ENCODE peak calls at places on chromosomes 5 and 9, in five cellular contexts. R is endothelial cell, D is omental fat pad, Y is WERI-Rb-1, I is nephron progenitor cell. H is an unnamed sample.

GRCh38 chr9:37761511-37761910 is 7.9 kb downstream of the TRMT10B start:
- DNase-seq in R (no peak), D (no peak), Y (no peak), I (no peak), H (no peak)

GRCh38 chr5:146229222-146229621 is 25.8 kb downstream of the RBM27 start:
- DNase-seq in R (no peak), D (no peak), Y (no peak), I (no peak), H (no peak)

GRCh38 chr5:28397502-28397941 is 1359.1 kb upstream of the CDH9 start:
- DNase-seq in R (no peak), D (no peak), Y (no peak), I (no peak), H (no peak)

GRCh38 chr5:172887735-172888134 is 53.7 kb downstream of the ERGIC1 start:
- DNase-seq in R (peak), D (no peak), Y (no peak), I (peak), H (no peak)

GRCh38 chr5:54754878-54755277 is 230.5 kb downstream of the ESM1 start:
- DNase-seq in R (no peak), D (no peak), Y (no peak), I (no peak), H (no peak)

GRCh38 chr9:93577045-93577939 is 908 bp downstream of the PHF2 start:
- DNase-seq in R (peak), D (no peak), Y (no peak), I (peak), H (peak)

GRCh38 chr5:179963375-179963774 is 55.7 kb upstream of the TBC1D9B start:
- DNase-seq in R (no peak), D (no peak), Y (no peak), I (no peak), H (no peak)

GRCh38 chr9:37255187-37255586 is 134.8 kb downstream of the ZCCHC7 start:
- DNase-seq in R (no peak), D (no peak), Y (no peak), I (no peak), H (no peak)

GRCh38 chr5:74521401-74521800 is 119.1 kb downstream of the ENC1 start:
- DNase-seq in R (no peak), D (no peak), Y (no peak), I (no peak), H (no peak)

GRCh38 chr9:93124793-93125192 is 9.3 kb downstream of the NINJ1 start:
- DNase-seq in R (no peak), D (peak), Y (peak), I (no peak), H (peak)

GRCh38 chr5:59001154-59001553 is 418.3 kb downstream of the RAB3C start:
- DNase-seq in R (no peak), D (no peak), Y (no peak), I (no peak), H (no peak)

GRCh38 chr9:99353408-99353807 is 131.3 kb downstream of the SEC61B start:
- DNase-seq in R (no peak), D (no peak), Y (no peak), I (no peak), H (no peak)

GRCh38 chr5:179212870-179213269 is 132.4 kb downstream of the ADAMTS2 start:
- DNase-seq in R (no peak), D (no peak), Y (peak), I (no peak), H (no peak)

GRCh38 chr5:97618721-97619120 is 435.7 kb upstream of the RIOK2 start:
- DNase-seq in R (no peak), D (no peak), Y (no peak), I (no peak), H (no peak)

GRCh38 chr5:158819095-158819494 is 280.6 kb downstream of the EBF1 start:
- DNase-seq in R (no peak), D (no peak), Y (no peak), I (no peak), H (no peak)

GRCh38 chr5:133420440-133421301 is 191.7 kb downstream of the FSTL4 start:
- DNase-seq in R (no peak), D (no peak), Y (no peak), I (no peak), H (no peak)

GRCh38 chr9:19409406-19410194 is 791 bp downstream of the ACER2 start:
- DNase-seq in R (peak), D (peak), Y (peak), I (peak), H (no peak)

GRCh38 chr5:172881691-172882370 is 47.8 kb downstream of the ERGIC1 start:
- DNase-seq in R (no peak), D (no peak), Y (no peak), I (no peak), H (no peak)

GRCh38 chr5:62974623-62975022 is 396.0 kb downstream of the LRRC70 start:
- DNase-seq in R (no peak), D (no peak), Y (no peak), I (no peak), H (no peak)

GRCh38 chr5:116524505-116524904 is 50.1 kb downstream of the SEMA6A start:
- DNase-seq in R (no peak), D (no peak), Y (no peak), I (no peak), H (no peak)

GRCh38 chr5:60801406-60802090 is 42.5 kb downstream of the ELOVL7 start:
- DNase-seq in R (no peak), D (no peak), Y (no peak), I (no peak), H (no peak)

GRCh38 chr9:35618854-35619799 is 914 bp upstream of the CD72 start:
- DNase-seq in R (no peak), D (no peak), Y (no peak), I (no peak), H (peak)

GRCh38 chr5:75006821-75007536 is 45.4 kb downstream of the GCNT4 start:
- DNase-seq in R (no peak), D (no peak), Y (no peak), I (no peak), H (no peak)

GRCh38 chr5:96312383-96312782 is 120.7 kb downstream of the PCSK1 start:
- DNase-seq in R (no peak), D (no peak), Y (no peak), I (no peak), H (no peak)

GRCh38 chr5:56725709-56726108 is 89.6 kb upstream of the MAP3K1 start:
- DNase-seq in R (no peak), D (no peak), Y (no peak), I (no peak), H (no peak)

GRCh38 chr9:71446499-71447411 is 321.6 kb downstream of the CEMIP2 start:
- DNase-seq in R (peak), D (no peak), Y (peak), I (peak), H (no peak)

GRCh38 chr9:80951675-80952074 is 737.7 kb downstream of the TLE1 start:
- DNase-seq in R (no peak), D (no peak), Y (no peak), I (no peak), H (no peak)

GRCh38 chr5:80408475-80408875 is 611 bp downstream of the ZFYVE16 start:
- DNase-seq in R (peak), D (no peak), Y (peak), I (peak), H (no peak)

GRCh38 chr9:125807065-125807464 is 59.9 kb downstream of the PBX3 start:
- DNase-seq in R (no peak), D (no peak), Y (no peak), I (no peak), H (no peak)

GRCh38 chr5:137190031-137190430 is 309.1 kb downstream of the SPOCK1 start:
- DNase-seq in R (no peak), D (no peak), Y (no peak), I (no peak), H (no peak)

GRCh38 chr9:105912868-105913516 is 218.7 kb downstream of the TMEM38B start:
- DNase-seq in R (no peak), D (no peak), Y (no peak), I (no peak), H (no peak)

GRCh38 chr9:80285325-80285724 is 713.6 kb downstream of the TLE4 start:
- DNase-seq in R (no peak), D (no peak), Y (peak), I (no peak), H (no peak)

GRCh38 chr9:29214162-29214520 is 1640.9 kb upstream of the C9orf72 start:
- DNase-seq in R (peak), D (no peak), Y (peak), I (peak), H (no peak)

GRCh38 chr5:134649163-134649916 is 755 bp downstream of the SEC24A start:
- DNase-seq in R (no peak), D (peak), Y (no peak), I (no peak), H (peak)

GRCh38 chr9:91386765-91387164 is 25.0 kb upstream of the AUH start:
- DNase-seq in R (no peak), D (no peak), Y (no peak), I (no peak), H (no peak)

GRCh38 chr5:160439205-160439600 is 17.5 kb downstream of the PTTG1 start:
- DNase-seq in R (peak), D (peak), Y (peak), I (peak), H (no peak)

DNA sequence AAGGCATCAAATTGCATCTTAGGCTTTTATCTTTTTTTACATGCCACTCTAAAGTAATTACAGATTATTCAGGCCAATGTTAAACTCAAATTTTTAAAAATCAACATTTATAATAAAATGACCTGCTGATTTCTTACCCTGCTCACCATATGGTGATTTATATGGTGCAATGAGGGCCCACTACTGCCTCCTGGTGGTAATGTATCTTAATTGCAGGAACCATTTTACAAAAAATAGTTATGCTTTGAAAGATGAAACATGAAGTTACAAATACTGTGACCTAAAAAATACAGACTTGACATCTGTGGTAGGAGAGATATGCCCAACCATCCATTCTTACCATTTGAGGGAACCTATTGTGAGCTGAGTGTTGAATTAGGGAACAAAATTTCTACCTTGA is 292.6 kb upstream of the TAS2R1 start:
- DNase-seq in R (no peak), D (no peak), Y (no peak), I (no peak), H (no peak)
- TF ChIP-seq CTCF in R (peak), D (no peak), Y (no peak), I (peak), H (peak)

GRCh38 chr5:124633209-124633608 is 113.2 kb downstream of the ZNF608 start:
- DNase-seq in R (no peak), D (no peak), Y (no peak), I (no peak), H (no peak)

GRCh38 chr5:124631874-124632550 is 114.4 kb downstream of the ZNF608 start:
- DNase-seq in R (no peak), D (no peak), Y (no peak), I (no peak), H (no peak)

GRCh38 chr5:124628251-124628650 is 118.2 kb downstream of the ZNF608 start:
- DNase-seq in R (no peak), D (no peak), Y (no peak), I (no peak), H (no peak)

GRCh38 chr5:124628721-124629596 is 117.5 kb downstream of the ZNF608 start:
- DNase-seq in R (no peak), D (no peak), Y (no peak), I (peak), H (peak)

DNA sequence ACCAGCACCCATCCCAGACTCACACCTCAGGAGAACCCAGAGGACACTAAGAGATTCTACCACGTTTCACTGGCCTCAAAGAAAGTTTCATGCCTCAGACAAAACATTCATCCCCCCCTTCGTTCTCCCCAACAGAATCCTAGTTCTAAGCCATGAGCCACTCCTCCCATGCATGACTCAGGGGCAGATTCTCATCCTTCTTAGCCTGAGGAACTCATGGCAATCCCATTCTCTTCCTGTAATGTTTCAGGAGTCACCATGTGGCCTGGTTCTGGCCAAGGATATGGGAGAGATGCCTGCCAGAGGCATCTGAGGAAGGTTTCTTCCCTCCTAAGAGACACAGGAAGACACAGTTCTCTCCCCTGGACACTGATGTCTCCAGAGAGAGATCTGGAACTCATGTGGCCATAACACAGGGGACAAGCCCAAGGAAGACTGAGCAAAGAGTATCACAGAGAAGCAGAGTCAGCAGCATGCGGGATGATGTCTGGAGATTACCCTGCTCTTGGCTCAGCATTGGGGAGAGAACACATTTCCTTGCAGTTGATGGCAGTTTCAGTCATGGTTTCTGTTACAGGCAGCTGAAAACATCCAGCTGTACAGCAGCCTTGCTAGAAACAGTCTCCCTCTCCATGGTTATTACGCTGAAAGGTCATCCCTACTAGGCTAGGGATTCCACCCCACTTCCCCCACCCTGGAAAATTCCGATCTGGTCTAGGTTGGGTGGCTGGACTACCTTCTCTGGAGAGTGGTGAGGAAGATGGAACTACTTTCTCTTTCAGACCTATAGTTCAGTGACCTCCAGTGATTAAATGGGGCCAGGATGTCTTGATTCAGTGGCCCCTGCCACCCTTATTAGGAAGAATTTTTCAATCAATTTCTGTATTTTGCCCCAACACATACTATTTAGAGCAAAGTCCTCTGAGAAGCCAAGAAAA is 115.4 kb downstream of the ZNF608 start:
- DNase-seq in R (no peak), D (no peak), Y (no peak), I (no peak), H (no peak)
- TF ChIP-seq CTCF in R (no peak), D (no peak), Y (no peak), I (no peak), H (no peak)

DNA sequence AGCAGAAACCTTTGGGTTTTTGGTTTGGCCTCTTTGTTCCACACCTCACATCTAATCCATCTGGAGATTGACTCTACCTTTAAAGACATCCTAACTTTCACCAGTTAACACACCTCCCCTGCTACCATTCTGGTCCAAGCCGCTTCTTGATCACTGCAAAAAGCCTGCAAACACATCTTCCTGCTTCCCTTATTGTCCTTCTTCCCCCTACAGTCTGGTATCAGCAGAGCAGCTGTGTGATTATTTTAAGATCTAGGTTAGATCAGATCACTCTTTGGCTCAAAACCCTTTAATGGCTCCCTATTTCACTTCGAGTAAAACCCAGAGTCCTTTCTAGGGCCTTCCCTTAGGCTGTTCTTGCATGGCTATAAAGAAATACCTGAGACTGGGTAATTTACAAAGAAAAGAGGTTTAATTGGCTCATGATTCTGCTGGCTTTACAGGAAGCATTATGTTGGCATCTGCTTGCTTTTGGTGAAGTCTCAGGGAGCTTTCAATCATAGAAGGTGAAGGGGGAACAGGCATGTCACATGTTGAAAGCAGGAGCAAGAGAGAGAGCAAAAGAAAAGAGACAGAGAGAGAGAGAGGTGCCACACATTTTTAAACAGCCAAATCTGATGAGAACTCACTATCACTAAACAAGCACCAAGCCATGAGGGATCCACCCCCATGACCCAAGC is 1.5 kb upstream of the TEX10 start:
- DNase-seq in R (no peak), D (no peak), Y (no peak), I (no peak), H (no peak)
- TF ChIP-seq CTCF in R (no peak), D (no peak), Y (no peak), I (no peak), H (no peak)

GRCh38 chr9:107158321-107158720 is 124.8 kb upstream of the RAD23B start:
- DNase-seq in R (peak), D (no peak), Y (peak), I (peak), H (no peak)
- TF ChIP-seq CTCF in R (peak), D (no peak), Y (peak), I (peak), H (peak)

GRCh38 chr9:110143969-110144545 is 63.9 kb downstream of the C9orf152 start:
- DNase-seq in R (no peak), D (no peak), Y (no peak), I (no peak), H (no peak)

GRCh38 chr9:110142868-110143866 is 64.8 kb downstream of the C9orf152 start:
- DNase-seq in R (no peak), D (no peak), Y (peak), I (no peak), H (no peak)

GRCh38 chr9:110141118-110141797 is 66.7 kb downstream of the C9orf152 start:
- DNase-seq in R (no peak), D (peak), Y (no peak), I (no peak), H (no peak)

GRCh38 chr9:110142253-110142652 is 65.7 kb downstream of the C9orf152 start:
- DNase-seq in R (no peak), D (no peak), Y (no peak), I (no peak), H (no peak)

DNA sequence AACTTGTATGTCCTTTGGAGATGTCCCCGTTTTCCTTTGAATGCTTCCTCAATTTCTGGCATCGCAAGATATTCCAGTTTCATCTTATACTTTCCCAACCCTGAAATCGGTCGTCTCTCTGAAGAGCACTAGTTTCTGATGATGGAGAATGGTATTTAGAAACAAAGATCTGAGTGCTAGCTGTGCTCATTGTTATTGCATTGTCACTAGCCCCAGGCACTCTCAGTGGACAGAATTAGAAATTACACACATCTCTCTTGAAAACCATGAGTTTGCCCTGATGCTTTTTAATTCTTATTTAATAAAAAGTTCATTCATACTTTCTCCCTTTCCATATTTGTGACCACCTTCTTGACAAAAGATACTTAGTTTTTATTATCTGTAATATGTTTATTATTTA is 67.7 kb downstream of the C9orf152 start:
- DNase-seq in R (no peak), D (no peak), Y (no peak), I (no peak), H (no peak)
- TF ChIP-seq CTCF in R (no peak), D (no peak), Y (peak), I (no peak), H (peak)

GRCh38 chr5:139686356-139686918 is 38.3 kb downstream of the CXXC5 start:
- DNase-seq in R (no peak), D (no peak), Y (no peak), I (no peak), H (no peak)

GRCh38 chr5:139685886-139686285 is 37.7 kb downstream of the CXXC5 start:
- DNase-seq in R (no peak), D (no peak), Y (no peak), I (no peak), H (no peak)

GRCh38 chr5:139683295-139684271 is 35.4 kb downstream of the CXXC5 start:
- DNase-seq in R (no peak), D (no peak), Y (no peak), I (no peak), H (no peak)

GRCh38 chr5:139684350-139684880 is 36.3 kb downstream of the CXXC5 start:
- DNase-seq in R (no peak), D (no peak), Y (no peak), I (no peak), H (no peak)

DNA sequence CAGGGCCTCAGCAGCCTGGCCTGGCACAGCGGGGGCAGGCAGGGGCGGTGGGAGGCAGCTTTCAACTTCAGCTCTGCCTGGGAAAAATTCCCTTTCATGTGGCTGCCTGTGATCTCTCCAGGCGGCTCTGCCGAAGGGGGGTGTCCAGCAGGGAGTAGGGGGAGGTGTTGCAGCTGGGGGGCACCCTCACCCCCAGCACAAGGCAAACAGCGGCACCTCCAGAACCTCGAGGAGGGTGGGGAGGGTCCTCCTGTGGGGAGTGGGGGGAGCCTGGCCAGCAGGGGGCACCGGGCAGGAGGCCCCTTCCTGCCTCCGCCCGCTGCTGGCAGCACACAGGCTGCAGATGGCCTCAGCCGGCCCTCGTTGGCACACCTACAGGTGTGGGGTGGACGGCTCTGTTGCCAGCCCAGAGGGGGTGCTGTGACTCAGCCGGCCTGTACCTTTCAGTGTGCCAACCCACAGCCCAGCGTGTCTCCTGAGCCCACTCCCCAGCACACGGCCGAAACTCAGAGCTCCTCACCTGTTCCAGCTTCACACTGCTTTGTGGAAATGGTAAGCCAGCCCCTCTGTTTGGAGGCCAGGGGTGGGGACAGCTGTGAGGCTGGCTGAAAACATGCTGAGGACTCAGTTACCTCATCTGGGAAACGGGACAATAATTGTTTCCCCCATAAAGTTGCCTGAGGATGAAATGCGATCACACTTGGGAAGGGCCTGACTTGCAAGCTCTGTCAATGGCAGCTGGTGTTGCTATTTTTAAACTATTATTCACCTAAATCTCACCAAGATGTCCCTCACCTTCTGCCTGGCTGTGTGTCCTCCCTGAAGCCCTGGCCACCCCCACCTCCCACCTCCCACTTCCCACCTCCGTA is 37.0 kb downstream of the CXXC5 start:
- DNase-seq in R (no peak), D (no peak), Y (no peak), I (no peak), H (no peak)
- TF ChIP-seq CTCF in R (peak), D (no peak), Y (peak), I (peak), H (peak)